ENCODE peak calls at places on chromosomes 12 and 14, in six cellular contexts. J is endothelial cell of umbilical vein, I is HCT116, K is astrocyte, H is neural progenitor cell, M is PC-3. L is an unnamed sample.

GRCh38 chr12:117101953-117102833 is 3.0 kb upstream of the TESC start:
- DNase-seq in H (peak; percentile 73), K (no peak), J (no peak), M (no peak), I (no peak), L (no peak)

GRCh38 chr12:124545508-124546418 is 21.6 kb downstream of the NCOR2 start:
- DNase-seq in I (no peak), J (no peak), K (peak; percentile 88), H (no peak), M (no peak), L (no peak)

GRCh38 chr12:30599631-30600030 is 96.0 kb downstream of the IPO8 start:
- DNase-seq in H (no peak), J (peak; percentile 52), I (no peak), K (no peak), M (peak; percentile 22), L (peak; percentile 29)

GRCh38 chr14:100840286-100840685 is 14.4 kb downstream of the MEG3 start:
- DNase-seq in M (no peak), I (no peak), H (peak; percentile 95), K (no peak), J (no peak), L (no peak)

GRCh38 chr14:33611405-33612183 is 339.3 kb downstream of the EGLN3 start:
- DNase-seq in J (peak; percentile 78), M (peak; percentile 69), H (no peak), K (peak; percentile 49), I (no peak), L (no peak)

GRCh38 chr12:53696285-53696654 is 20.4 kb upstream of the ATP5MC2 start:
- DNase-seq in J (peak; percentile 89), I (peak; percentile 95), H (peak; percentile 94), K (peak; percentile 74), M (peak; percentile 92), L (peak; percentile 89)

GRCh38 chr14:64614992-64615391 is 65.2 kb downstream of the PPP1R36 start:
- DNase-seq in K (no peak), H (no peak), J (no peak), M (peak; percentile 31), I (no peak), L (no peak)

GRCh38 chr12:84550518-84550917 is 362.1 kb downstream of the SLC6A15 start:
- DNase-seq in J (no peak), K (no peak), H (no peak), I (no peak), M (no peak), L (no peak)

GRCh38 chr12:19369691-19370148 is 69.6 kb upstream of the AEBP2 start:
- DNase-seq in H (no peak), M (peak; percentile 66), K (no peak), J (no peak), I (no peak), L (no peak)

GRCh38 chr14:100994082-100994481 is 90.6 kb upstream of the RTL1 start:
- DNase-seq in K (peak; percentile 51), M (peak; percentile 75), J (peak; percentile 38), I (peak; percentile 52), H (no peak), L (no peak)

GRCh38 chr12:90338365-90338764 is 616.6 kb downstream of the CCER1 start:
- DNase-seq in I (no peak), M (no peak), J (no peak), K (no peak), H (peak; percentile 10), L (no peak)

GRCh38 chr12:53618340-53618739 is 7.8 kb downstream of the ATF7 start:
- DNase-seq in M (no peak), K (no peak), I (no peak), H (no peak), J (no peak), L (no peak)

GRCh38 chr12:6592087-6592486 is 15.1 kb downstream of the CHD4 start:
- DNase-seq in K (no peak), J (no peak), M (no peak), H (no peak), I (no peak), L (no peak)

GRCh38 chr12:1217191-1217949 is 226.3 kb downstream of the ERC1 start:
- DNase-seq in J (peak; percentile 89), H (peak; percentile 50), K (peak; percentile 91), I (no peak), M (peak; percentile 94), L (no peak)

GRCh38 chr12:23585782-23586163 is 363.7 kb downstream of the SOX5 start:
- DNase-seq in M (no peak), K (no peak), I (no peak), H (peak; percentile 2), J (no peak), L (no peak)

GRCh38 chr12:108440736-108441135 is 74.3 kb upstream of the FICD start:
- DNase-seq in H (no peak), M (no peak), J (no peak), K (no peak), I (no peak), L (no peak)

GRCh38 chr14:73777420-73777819 is 63.2 kb upstream of the PNMA1 start:
- DNase-seq in H (peak; percentile 41), J (no peak), K (no peak), I (no peak), M (no peak), L (no peak)

GRCh38 chr12:20420557-20420956 is 52.2 kb downstream of the PDE3A start:
- DNase-seq in I (no peak), J (no peak), K (no peak), M (no peak), H (no peak), L (no peak)

GRCh38 chr12:51837286-51837685 is 11.2 kb downstream of the FIGNL2 start:
- DNase-seq in M (no peak), I (no peak), H (peak; percentile 64), J (no peak), K (no peak), L (no peak)

GRCh38 chr14:54807428-54807827 is 95.2 kb downstream of the GCH1 start:
- DNase-seq in J (no peak), H (no peak), I (no peak), K (no peak), M (no peak), L (no peak)

GRCh38 chr14:45664668-45665356 is 411.8 kb upstream of the MIS18BP1 start:
- DNase-seq in J (no peak), I (no peak), H (peak; percentile 16), K (no peak), M (peak; percentile 35), L (no peak)

GRCh38 chr12:48045061-48045846 is 41.0 kb upstream of the COL2A1 start:
- DNase-seq in H (no peak), M (no peak), I (no peak), J (no peak), K (no peak), L (no peak)

GRCh38 chr12:65004270-65004669 is 116.8 kb downstream of the WIF1 start:
- DNase-seq in K (no peak), H (no peak), J (no peak), I (no peak), M (peak; percentile 51), L (no peak)

GRCh38 chr12:57471-57980 is 9.0 kb upstream of the IQSEC3 start:
- DNase-seq in H (no peak), I (no peak), K (no peak), M (no peak), J (no peak), L (no peak)

GRCh38 chr12:53218551-53219114 is 11.6 kb upstream of the ITGB7 start:
- DNase-seq in M (no peak), H (no peak), J (no peak), K (no peak), I (no peak), L (no peak)

GRCh38 chr12:132888852-132889251 is 1.4 kb upstream of the CHFR start:
- DNase-seq in K (no peak), M (no peak), J (no peak), H (peak; percentile 51), I (no peak), L (no peak)

GRCh38 chr12:42698213-42698612 is 108.7 kb upstream of the PRICKLE1 start:
- DNase-seq in H (no peak), K (peak; percentile 58), J (no peak), M (no peak), I (no peak), L (peak; percentile 20)

GRCh38 chr12:53254816-53255545 is 13.1 kb upstream of the ESPL1 start:
- DNase-seq in K (no peak), M (no peak), I (no peak), H (no peak), J (no peak), L (no peak)

GRCh38 chr14:78202976-78203375 is 32.8 kb downstream of the NRXN3 start:
- DNase-seq in H (no peak), I (no peak), K (no peak), J (no peak), M (peak; percentile 1), L (no peak)

GRCh38 chr12:95177201-95177768 is 40.0 kb downstream of the FGD6 start:
- DNase-seq in J (peak; percentile 52), I (no peak), K (peak; percentile 44), M (no peak), H (no peak), L (no peak)
- TF ChIP-seq EZH2 in J (no peak), I (no peak), K (no peak), M (no peak), H (no peak), L (no peak)

DNA sequence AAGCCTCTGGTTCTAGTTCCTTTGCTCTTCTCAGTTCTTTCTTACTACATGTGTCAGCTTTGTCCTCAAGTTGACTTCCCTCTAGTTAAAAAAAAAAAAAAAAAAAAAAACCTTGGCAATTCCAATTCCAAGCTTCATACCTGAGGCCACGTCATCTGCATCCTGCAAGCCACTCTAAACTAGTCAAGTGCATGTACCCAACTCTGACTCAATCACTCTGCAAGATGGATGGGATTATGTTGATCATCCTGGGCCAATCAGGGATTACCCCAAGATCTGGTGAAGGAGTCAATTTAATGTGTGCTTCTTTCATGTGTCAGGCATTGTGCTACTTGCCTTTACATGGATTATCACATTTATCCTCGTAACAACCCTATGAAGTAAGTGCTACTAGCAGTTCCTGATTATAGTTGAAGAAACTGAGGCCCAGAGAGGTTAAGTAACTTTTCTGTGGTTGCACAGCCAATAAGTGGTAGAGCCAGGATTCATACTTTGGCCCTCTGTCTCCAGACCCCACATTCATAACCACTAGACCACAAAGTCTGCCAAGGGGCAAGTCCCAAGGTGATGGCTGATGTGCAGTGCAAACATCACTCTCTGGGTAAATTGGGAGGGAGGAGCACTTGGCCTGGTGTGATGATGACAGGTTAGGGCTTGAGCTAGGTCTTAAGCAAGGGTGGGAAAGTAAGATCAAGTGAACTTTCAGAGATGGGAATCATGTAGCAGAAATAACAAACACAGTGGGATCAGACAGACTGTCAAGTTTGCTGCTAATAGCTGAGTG is 17.3 kb upstream of the CCND2 start:
- DNase-seq in I (no peak), K (no peak), M (no peak), J (no peak), H (no peak), L (no peak)
- H3K4me2 ChIP-seq in I (no peak overlapping the region), K (no peak overlapping the region), M (no peak overlapping the region), J (no peak overlapping the region), H (no peak overlapping the region), L (no peak overlapping the region)

GRCh38 chr14:98501335-98501734 is 770.7 kb downstream of the BCL11B start:
- DNase-seq in I (no peak), M (peak; percentile 20), J (no peak), H (no peak), K (no peak), L (peak; percentile 23)
- H3K4me1 ChIP-seq in I (no peaks in the 10 kb centered on the region), M (no peaks in the 10 kb centered on the region), J (no peaks in the 10 kb centered on the region), H (no peaks in the 10 kb centered on the region), K (no peaks in the 10 kb centered on the region), L (no peaks in the 10 kb centered on the region)

DNA sequence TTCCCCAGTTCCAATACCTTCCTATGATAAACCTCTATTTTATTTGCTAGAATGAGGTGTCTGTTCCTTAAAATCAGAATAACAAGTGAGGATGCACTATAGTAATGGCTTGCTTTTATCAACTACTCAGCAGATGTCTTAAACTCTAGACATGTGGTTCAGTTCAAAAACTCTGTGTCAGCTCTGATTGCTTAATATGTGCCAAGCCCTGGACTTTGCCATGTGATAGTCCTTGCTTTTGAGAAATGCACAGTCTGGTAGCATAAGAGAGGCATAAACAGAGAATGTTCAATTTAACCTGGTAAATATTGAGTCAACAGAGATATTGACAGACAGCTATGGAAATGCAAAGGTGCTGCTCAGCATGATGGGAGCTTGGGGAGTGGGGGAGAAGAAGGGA is 254.8 kb downstream of the PDZRN4 start:
- DNase-seq in H (no peak), I (no peak), K (no peak), M (no peak), J (no peak), L (peak; percentile 52)
- TF ChIP-seq EZH2 in H (no peak), I (no peak), K (no peak), M (no peak), J (no peak), L (no peak)

L was measured in hepatocyte.